ENCODE peak calls at places on chromosomes 16 and 17, in ten cellular contexts. One of them, this sample, is unnamed.

GRCh38 chr16:3259097-3259496 is 2.7 kb upstream of the MEFV start:
- DNase-seq in fibroblast of pulmonary artery: peak; percentile 30
- DNase-seq in AG10803: peak; percentile 54
- DNase-seq in fibroblast of lung: no peak
- DNase-seq in omental fat pad: no peak
- DNase-seq in GM12878: no peak
- DNase-seq in astrocyte of the spinal cord: no peak
- DNase-seq in prostate gland: no peak
- DNase-seq in A549: no peak
- DNase-seq in AG09319: peak; percentile 30
- DNase-seq in this sample: no peak

GRCh38 chr17:45265823-45266222 is 3.9 kb upstream of the SPATA32 start:
- DNase-seq in AG10803: peak; percentile 90
- DNase-seq in A549: peak; percentile 57
- DNase-seq in astrocyte of the spinal cord: peak; percentile 82
- DNase-seq in fibroblast of lung: peak; percentile 78
- DNase-seq in omental fat pad: no peak
- DNase-seq in prostate gland: no peak
- DNase-seq in fibroblast of pulmonary artery: peak; percentile 65
- DNase-seq in GM12878: no peak
- DNase-seq in AG09319: peak; percentile 78
- DNase-seq in this sample: no peak

GRCh38 chr16:75236736-75237397 is 14.6 kb downstream of the BCAR1 start:
- DNase-seq in A549: no peak
- DNase-seq in omental fat pad: no peak
- DNase-seq in GM12878: no peak
- DNase-seq in AG09319: no peak
- DNase-seq in astrocyte of the spinal cord: no peak
- DNase-seq in fibroblast of pulmonary artery: no peak
- DNase-seq in AG10803: no peak
- DNase-seq in fibroblast of lung: no peak
- DNase-seq in prostate gland: no peak
- DNase-seq in this sample: no peak

GRCh38 chr17:46782250-46782953 is 36.1 kb downstream of the WNT3 start:
- DNase-seq in prostate gland: no peak
- DNase-seq in fibroblast of lung: no peak
- DNase-seq in AG09319: no peak
- DNase-seq in AG10803: no peak
- DNase-seq in fibroblast of pulmonary artery: peak; percentile 46
- DNase-seq in A549: peak; percentile 67
- DNase-seq in astrocyte of the spinal cord: peak; percentile 17
- DNase-seq in omental fat pad: no peak
- DNase-seq in GM12878: no peak
- DNase-seq in this sample: peak; percentile 51

GRCh38 chr17:44216173-44216572 is 3.3 kb downstream of the UBTF start:
- DNase-seq in prostate gland: no peak
- DNase-seq in fibroblast of lung: no peak
- DNase-seq in AG10803: no peak
- DNase-seq in omental fat pad: no peak
- DNase-seq in fibroblast of pulmonary artery: no peak
- DNase-seq in GM12878: peak; percentile 71
- DNase-seq in A549: no peak
- DNase-seq in AG09319: no peak
- DNase-seq in astrocyte of the spinal cord: no peak
- DNase-seq in this sample: no peak

GRCh38 chr16:65125871-65126270 is 4.0 kb upstream of the CDH11 start:
- DNase-seq in AG09319: no peak
- DNase-seq in A549: peak; percentile 29
- DNase-seq in prostate gland: no peak
- DNase-seq in fibroblast of lung: no peak
- DNase-seq in GM12878: no peak
- DNase-seq in fibroblast of pulmonary artery: peak; percentile 52
- DNase-seq in astrocyte of the spinal cord: peak; percentile 77
- DNase-seq in omental fat pad: no peak
- DNase-seq in AG10803: peak; percentile 38
- DNase-seq in this sample: no peak

GRCh38 chr17:43953746-43954145 is at the start of gene PYY:
- DNase-seq in A549: no peak
- DNase-seq in AG09319: no peak
- DNase-seq in astrocyte of the spinal cord: no peak
- DNase-seq in fibroblast of lung: no peak
- DNase-seq in AG10803: no peak
- DNase-seq in omental fat pad: no peak
- DNase-seq in GM12878: no peak
- DNase-seq in prostate gland: no peak
- DNase-seq in fibroblast of pulmonary artery: no peak
- DNase-seq in this sample: no peak

GRCh38 chr16:74304164-74304834 is 7.7 kb downstream of the PSMD7 start:
- DNase-seq in omental fat pad: no peak
- DNase-seq in astrocyte of the spinal cord: no peak
- DNase-seq in AG10803: no peak
- DNase-seq in fibroblast of pulmonary artery: peak; percentile 29
- DNase-seq in A549: peak; percentile 29
- DNase-seq in prostate gland: no peak
- DNase-seq in fibroblast of lung: no peak
- DNase-seq in AG09319: no peak
- DNase-seq in GM12878: no peak
- DNase-seq in this sample: no peak

GRCh38 chr16:24075929-24076716 is 180.0 kb upstream of the CACNG3 start:
- DNase-seq in astrocyte of the spinal cord: no peak
- DNase-seq in fibroblast of lung: no peak
- DNase-seq in GM12878: peak; percentile 21
- DNase-seq in AG09319: no peak
- DNase-seq in AG10803: no peak
- DNase-seq in fibroblast of pulmonary artery: no peak
- DNase-seq in A549: no peak
- DNase-seq in prostate gland: no peak
- DNase-seq in omental fat pad: no peak
- DNase-seq in this sample: no peak

GRCh38 chr17:15513859-15514446 is 46.5 kb upstream of the CDRT4 start:
- DNase-seq in fibroblast of pulmonary artery: no peak
- DNase-seq in prostate gland: no peak
- DNase-seq in omental fat pad: no peak
- DNase-seq in AG10803: no peak
- DNase-seq in A549: no peak
- DNase-seq in astrocyte of the spinal cord: no peak
- DNase-seq in fibroblast of lung: no peak
- DNase-seq in GM12878: no peak
- DNase-seq in AG09319: no peak
- DNase-seq in this sample: no peak

GRCh38 chr17:47239663-47240374 is 13.8 kb upstream of the ITGB3 start:
- DNase-seq in GM12878: peak; percentile 40
- DNase-seq in A549: peak; percentile 75
- DNase-seq in fibroblast of pulmonary artery: peak; percentile 99
- DNase-seq in prostate gland: peak; percentile 30
- DNase-seq in AG09319: peak; percentile 85
- DNase-seq in omental fat pad: peak; percentile 66
- DNase-seq in fibroblast of lung: peak; percentile 93
- DNase-seq in astrocyte of the spinal cord: peak; percentile 95
- DNase-seq in AG10803: peak; percentile 98
- DNase-seq in this sample: no peak

GRCh38 chr17:77325537-77325825 is 184.7 kb downstream of the SEC14L1 start:
- DNase-seq in astrocyte of the spinal cord: no peak
- DNase-seq in AG09319: no peak
- DNase-seq in fibroblast of pulmonary artery: no peak
- DNase-seq in fibroblast of lung: no peak
- DNase-seq in GM12878: no peak
- DNase-seq in omental fat pad: no peak
- DNase-seq in prostate gland: no peak
- DNase-seq in AG10803: no peak
- DNase-seq in A549: no peak
- DNase-seq in this sample: no peak

GRCh38 chr16:65410801-65411200 is 288.9 kb upstream of the CDH11 start:
- DNase-seq in GM12878: no peak
- DNase-seq in omental fat pad: no peak
- DNase-seq in astrocyte of the spinal cord: peak; percentile 73
- DNase-seq in A549: no peak
- DNase-seq in fibroblast of pulmonary artery: no peak
- DNase-seq in fibroblast of lung: peak; percentile 26
- DNase-seq in AG09319: no peak
- DNase-seq in AG10803: peak; percentile 12
- DNase-seq in prostate gland: no peak
- DNase-seq in this sample: no peak

GRCh38 chr16:14489460-14489859 is 140.6 kb downstream of the PARN start:
- DNase-seq in fibroblast of lung: no peak
- DNase-seq in AG10803: peak; percentile 79
- DNase-seq in fibroblast of pulmonary artery: no peak
- DNase-seq in GM12878: no peak
- DNase-seq in omental fat pad: no peak
- DNase-seq in prostate gland: no peak
- DNase-seq in astrocyte of the spinal cord: no peak
- DNase-seq in AG09319: no peak
- DNase-seq in A549: peak; percentile 85
- DNase-seq in this sample: no peak

GRCh38 chr16:8950580-8951077 is 13.1 kb downstream of the USP7 start:
- DNase-seq in AG10803: peak; percentile 66
- DNase-seq in AG09319: no peak
- DNase-seq in A549: no peak
- DNase-seq in prostate gland: no peak
- DNase-seq in astrocyte of the spinal cord: peak; percentile 48
- DNase-seq in GM12878: no peak
- DNase-seq in fibroblast of lung: peak; percentile 63
- DNase-seq in fibroblast of pulmonary artery: peak; percentile 82
- DNase-seq in omental fat pad: no peak
- DNase-seq in this sample: no peak

DNA sequence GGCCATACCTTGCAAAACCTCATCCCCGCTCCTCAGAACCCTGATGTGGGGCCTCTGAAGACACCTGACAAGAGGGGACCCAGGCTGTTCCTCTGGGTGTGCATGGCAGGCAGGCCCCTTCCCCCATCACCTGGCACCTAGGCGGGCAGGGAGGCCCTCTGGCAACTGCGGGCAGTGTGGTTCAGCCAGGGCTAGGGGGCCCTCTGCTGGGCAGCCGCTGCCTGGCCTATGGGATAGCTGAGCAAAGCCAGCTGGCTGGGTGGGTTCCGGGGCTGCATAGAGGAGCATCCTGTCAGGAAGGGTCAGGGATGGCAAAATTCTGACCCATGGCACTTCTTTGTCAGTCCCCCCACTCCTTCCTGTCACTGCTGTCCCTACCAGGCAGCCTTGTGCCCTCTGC is 228.7 kb upstream of the ASIC2 start:
- DNase-seq in GM12878: no peak
- DNase-seq in astrocyte of the spinal cord: no peak
- DNase-seq in omental fat pad: no peak
- DNase-seq in fibroblast of lung: no peak
- DNase-seq in prostate gland: no peak
- DNase-seq in A549: no peak
- DNase-seq in AG10803: no peak
- DNase-seq in AG09319: no peak
- DNase-seq in fibroblast of pulmonary artery: no peak
- DNase-seq in this sample: no peak
- TF ChIP-seq CTCF in GM12878: peak; percentile 26
- TF ChIP-seq CTCF in astrocyte of the spinal cord: peak; percentile 11
- TF ChIP-seq CTCF in omental fat pad: no peak
- TF ChIP-seq CTCF in fibroblast of lung: peak; percentile 25
- TF ChIP-seq CTCF in prostate gland: no peak
- TF ChIP-seq CTCF in A549: peak; percentile 38
- TF ChIP-seq CTCF in AG10803: no peak
- TF ChIP-seq CTCF in AG09319: no peak
- TF ChIP-seq CTCF in fibroblast of pulmonary artery: peak; percentile 44
- TF ChIP-seq CTCF in this sample: peak; percentile 40

DNA sequence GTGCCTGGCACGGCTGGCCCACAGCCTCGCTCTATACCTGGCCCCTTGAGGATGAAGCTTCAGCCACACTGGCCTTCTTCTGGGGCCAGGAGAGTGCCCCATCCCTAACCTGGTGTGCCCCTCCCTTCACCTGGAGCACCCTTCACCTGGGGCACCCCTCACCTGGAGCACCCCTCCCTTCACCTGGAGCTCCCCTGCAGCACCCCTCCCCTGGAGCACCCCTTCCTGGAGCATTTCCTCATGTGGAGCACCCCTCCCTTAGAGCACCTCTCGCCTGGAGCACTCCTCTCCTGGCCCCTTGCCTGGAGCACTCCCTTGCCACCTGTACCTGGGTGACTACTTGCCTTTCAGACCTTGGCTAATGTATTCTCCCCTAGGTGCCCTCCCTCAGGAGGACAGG is 2.4 kb upstream of the FBXL16 start:
- DNase-seq in fibroblast of pulmonary artery: no peak
- DNase-seq in fibroblast of lung: no peak
- DNase-seq in AG09319: no peak
- DNase-seq in AG10803: no peak
- DNase-seq in prostate gland: no peak
- DNase-seq in A549: no peak
- DNase-seq in astrocyte of the spinal cord: no peak
- DNase-seq in GM12878: no peak
- DNase-seq in omental fat pad: no peak
- DNase-seq in this sample: no peak
- TF ChIP-seq CTCF in fibroblast of pulmonary artery: no peak
- TF ChIP-seq CTCF in fibroblast of lung: no peak
- TF ChIP-seq CTCF in AG09319: no peak
- TF ChIP-seq CTCF in AG10803: no peak
- TF ChIP-seq CTCF in prostate gland: no peak
- TF ChIP-seq CTCF in A549: no peak
- TF ChIP-seq CTCF in astrocyte of the spinal cord: no peak
- TF ChIP-seq CTCF in GM12878: no peak
- TF ChIP-seq CTCF in omental fat pad: no peak
- TF ChIP-seq CTCF in this sample: no peak

DNA sequence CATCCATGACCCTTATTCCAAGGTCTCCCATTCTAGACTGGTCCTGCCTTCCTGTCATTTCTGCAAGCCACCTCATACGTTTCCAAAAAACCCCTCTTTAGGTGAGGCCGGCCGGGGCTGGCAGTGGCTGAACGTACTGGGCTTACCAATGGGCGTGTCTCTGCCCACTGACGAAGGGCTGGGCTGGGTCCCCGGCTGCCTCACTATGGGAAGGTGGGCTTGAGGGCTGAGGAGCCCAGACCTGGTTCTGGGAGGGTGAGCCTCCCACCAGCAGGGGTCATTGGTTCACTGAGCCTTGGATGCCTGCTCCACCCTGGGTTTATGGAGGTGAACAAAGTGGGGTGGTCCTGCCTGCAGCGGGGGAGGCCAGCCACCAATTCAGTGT is 19.9 kb downstream of the KDM8 start:
- DNase-seq in AG09319: no peak
- DNase-seq in A549: no peak
- DNase-seq in prostate gland: no peak
- DNase-seq in GM12878: no peak
- DNase-seq in fibroblast of pulmonary artery: no peak
- DNase-seq in fibroblast of lung: no peak
- DNase-seq in astrocyte of the spinal cord: no peak
- DNase-seq in AG10803: no peak
- DNase-seq in omental fat pad: no peak
- DNase-seq in this sample: no peak
- TF ChIP-seq CTCF in AG09319: peak; percentile 11
- TF ChIP-seq CTCF in A549: no peak
- TF ChIP-seq CTCF in prostate gland: no peak
- TF ChIP-seq CTCF in GM12878: no peak
- TF ChIP-seq CTCF in fibroblast of pulmonary artery: peak; percentile 0
- TF ChIP-seq CTCF in fibroblast of lung: no peak
- TF ChIP-seq CTCF in astrocyte of the spinal cord: no peak
- TF ChIP-seq CTCF in AG10803: no peak
- TF ChIP-seq CTCF in omental fat pad: no peak
- TF ChIP-seq CTCF in this sample: no peak

DNA sequence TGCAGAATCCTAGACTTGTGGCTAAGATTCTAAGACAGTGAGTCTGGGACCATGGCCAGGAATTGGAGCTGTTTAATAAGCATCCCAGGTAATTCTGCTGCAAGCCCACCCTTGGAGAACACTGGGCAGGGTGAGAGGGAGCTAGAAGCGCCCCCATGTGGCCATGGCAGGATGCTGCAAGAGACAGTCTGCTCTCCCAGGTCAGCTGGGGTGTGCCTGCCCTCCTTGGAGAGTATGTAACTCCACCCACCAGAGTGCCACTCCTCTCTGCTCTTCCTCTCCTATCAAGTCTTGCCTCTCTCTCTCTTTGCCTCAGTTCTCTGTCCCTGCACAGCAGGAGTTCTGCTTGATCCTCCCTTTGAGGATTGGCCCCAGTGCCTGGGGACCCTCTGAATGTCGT is 14.9 kb downstream of the RCVRN start:
- DNase-seq in astrocyte of the spinal cord: no peak
- DNase-seq in AG09319: no peak
- DNase-seq in AG10803: no peak
- DNase-seq in A549: peak; percentile 75
- DNase-seq in fibroblast of lung: no peak
- DNase-seq in prostate gland: no peak
- DNase-seq in omental fat pad: no peak
- DNase-seq in GM12878: no peak
- DNase-seq in fibroblast of pulmonary artery: no peak
- DNase-seq in this sample: no peak
- TF ChIP-seq CTCF in astrocyte of the spinal cord: peak; percentile 60
- TF ChIP-seq CTCF in AG09319: peak; percentile 30
- TF ChIP-seq CTCF in AG10803: peak; percentile 62
- TF ChIP-seq CTCF in A549: peak; percentile 49
- TF ChIP-seq CTCF in fibroblast of lung: peak; percentile 72
- TF ChIP-seq CTCF in prostate gland: peak; percentile 20
- TF ChIP-seq CTCF in omental fat pad: no peak
- TF ChIP-seq CTCF in GM12878: peak; percentile 62
- TF ChIP-seq CTCF in fibroblast of pulmonary artery: peak; percentile 41
- TF ChIP-seq CTCF in this sample: peak; percentile 28

This sample was measured in D721Med.